ENCODE peak calls at places on chromosomes 5 and 9, in seven cellular contexts. K, P, J, X, N, W and U are unnamed samples. For H3K4me1 and H3K27me3, the result is how much of the 10 kb centered on the place peaks cover.

GRCh38 chr5:155878991-155879575 is 447.9 kb upstream of the SGCD start:
- DNase-seq in X (no peak), K (peak), P (no peak), J (no peak), N (no peak), W (no peak), U (no peak)

GRCh38 chr5:12683249-12683648 is 779.0 kb upstream of the CTNND2 start:
- DNase-seq in P (no peak), X (no peak), N (no peak), J (no peak), K (no peak), W (no peak), U (no peak)

GRCh38 chr5:77138981-77139380 is 51.9 kb upstream of the ZBED3 start:
- DNase-seq in N (peak), K (peak), X (no peak), W (peak), J (peak), P (no peak), U (peak)

GRCh38 chr5:23084815-23085214 is 231.7 kb upstream of the CDH12 start:
- DNase-seq in J (no peak), W (no peak), X (no peak), K (no peak), N (no peak), P (no peak), U (no peak)

GRCh38 chr5:124421584-124421983 is 324.9 kb downstream of the ZNF608 start:
- DNase-seq in P (no peak), K (no peak), J (no peak), W (no peak), X (no peak), N (no peak), U (no peak)

GRCh38 chr5:74938250-74938649 is 72.1 kb upstream of the FAM169A start:
- DNase-seq in W (no peak), P (no peak), K (peak), J (no peak), X (no peak), N (no peak), U (no peak)

GRCh38 chr9:27654629-27655285 is 81.5 kb upstream of the C9orf72 start:
- DNase-seq in P (no peak), N (no peak), X (no peak), J (no peak), K (no peak), W (no peak), U (no peak)

GRCh38 chr9:137800196-137801022 is 77.2 kb upstream of the CACNA1B start:
- DNase-seq in P (no peak), N (no peak), K (no peak), W (no peak), X (no peak), J (no peak), U (no peak)

GRCh38 chr5:139446956-139447779 is 7.8 kb upstream of the DNAJC18 start:
- DNase-seq in N (no peak), J (no peak), X (no peak), P (no peak), K (peak), W (peak), U (no peak)

GRCh38 chr5:171365351-171365750 is 22.3 kb upstream of the NPM1 start:
- DNase-seq in W (no peak), P (no peak), N (no peak), J (no peak), K (no peak), X (peak), U (peak)

GRCh38 chr5:61504143-61504542 is 172.1 kb downstream of the ZSWIM6 start:
- DNase-seq in X (no peak), K (no peak), W (no peak), N (no peak), J (no peak), P (no peak), U (peak)

GRCh38 chr5:152634596-152634995 is 229.5 kb upstream of the NMUR2 start:
- DNase-seq in K (no peak), P (no peak), W (no peak), N (peak), J (no peak), X (no peak), U (no peak)

GRCh38 chr5:172659909-172660628 is 19.0 kb downstream of the NEURL1B start:
- DNase-seq in P (no peak), X (peak), N (peak), W (peak), J (peak), K (peak), U (peak)

GRCh38 chr5:110045153-110045552 is 355.4 kb downstream of the MAN2A1 start:
- DNase-seq in P (no peak), K (peak), J (no peak), N (no peak), X (no peak), W (no peak), U (no peak)

GRCh38 chr5:143062379-143062778 is 292.2 kb downstream of the ARHGAP26 start:
- DNase-seq in J (no peak), P (no peak), N (no peak), K (no peak), W (no peak), X (no peak), U (no peak)

GRCh38 chr5:143057580-143057999 is 287.4 kb downstream of the ARHGAP26 start:
- DNase-seq in X (no peak), K (peak), J (no peak), P (no peak), W (no peak), N (no peak), U (no peak)

GRCh38 chr5:143059355-143059754 is 289.2 kb downstream of the ARHGAP26 start:
- DNase-seq in W (no peak), X (no peak), N (no peak), K (no peak), J (no peak), P (no peak), U (no peak)

GRCh38 chr5:143061161-143061945 is 291.2 kb downstream of the ARHGAP26 start:
- DNase-seq in W (no peak), P (no peak), X (no peak), N (no peak), J (no peak), K (peak), U (no peak)

GRCh38 chr5:143060018-143060417 is 289.8 kb downstream of the ARHGAP26 start:
- DNase-seq in W (no peak), X (no peak), K (no peak), P (no peak), J (no peak), N (no peak), U (no peak)
- H3K4me1 ChIP-seq in W (under half), X (under half), K (half or more), P (under half), J (under half), N (under half), U (under half)

DNA sequence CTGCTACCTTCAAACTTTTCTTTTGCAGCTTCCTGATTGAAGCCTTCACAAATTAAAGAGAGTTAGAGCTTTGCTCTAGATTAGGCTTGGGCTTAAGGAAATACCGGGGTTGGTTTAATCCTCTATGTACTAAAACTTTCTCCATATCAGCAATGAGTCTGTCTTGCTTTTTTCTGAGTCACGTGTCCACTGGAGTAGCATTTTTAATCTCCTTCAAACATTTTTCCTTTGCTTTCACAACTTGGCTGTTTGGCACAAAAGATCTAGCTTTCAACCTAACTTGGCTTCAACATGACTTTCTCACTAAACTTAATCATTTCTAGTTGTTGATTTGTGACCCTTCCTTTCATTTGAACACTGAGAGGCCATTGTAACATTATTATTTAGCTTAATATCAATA is 261.6 kb downstream of the PLK2 start:
- DNase-seq in J (no peak), K (no peak), W (no peak), P (no peak), N (no peak), X (no peak), U (no peak)
- H3K27me3 ChIP-seq in J (under half), K (under half), W (under half), P (under half), N (under half), X (under half), U (under half)

DNA sequence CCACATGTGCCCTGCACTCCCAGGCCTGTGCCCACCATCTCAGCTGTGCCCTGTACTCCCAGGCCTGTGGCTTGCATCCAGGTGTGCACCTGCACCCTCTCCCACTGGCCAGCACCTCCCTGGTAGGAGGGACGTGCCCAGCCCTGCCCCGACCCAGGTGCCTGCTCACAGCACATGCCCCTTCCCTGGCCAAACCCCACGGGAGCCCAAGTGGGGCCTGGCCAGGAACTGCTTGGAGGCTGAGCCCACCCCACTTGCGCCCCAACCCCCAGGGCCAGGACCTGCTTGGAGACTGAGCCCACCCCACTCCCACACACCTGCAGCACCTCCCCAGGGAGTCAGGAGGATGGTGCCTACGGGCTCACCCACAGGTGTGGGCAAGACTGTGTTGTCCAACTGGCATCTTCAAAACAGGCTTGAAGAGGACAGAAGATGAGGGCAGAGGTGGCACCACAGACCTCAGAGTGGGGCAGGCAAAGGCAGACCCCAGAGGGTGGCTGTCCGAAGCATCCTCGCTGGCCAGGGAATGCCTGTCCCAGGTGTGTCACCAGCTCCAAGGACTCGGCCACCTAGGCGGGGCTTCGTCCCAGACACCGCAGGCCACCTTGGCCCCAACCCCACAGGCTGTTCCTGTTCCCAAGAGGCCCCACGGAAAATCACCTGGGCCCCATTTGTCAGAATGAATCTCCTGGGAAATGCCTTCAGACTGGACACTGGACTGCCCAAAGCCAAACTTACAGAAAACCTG is 10.8 kb downstream of the ZDHHC11B start:
- DNase-seq in N (no peak), W (no peak), J (no peak), P (peak), X (no peak), K (no peak), U (no peak)
- TF ChIP-seq CTCF in N (no peak), W (no peak), J (no peak), P (no peak), X (no peak), K (no peak), U (no peak)

GRCh38 chr9:134390537-134390936 is 64.3 kb downstream of the RXRA start:
- DNase-seq in W (no peak), N (no peak), J (no peak), X (no peak), P (peak), K (no peak), U (no peak)
- H3K4me1 ChIP-seq in W (half or more), N (under half), J (under half), X (under half), P (half or more), K (under half), U (under half)